ENCODE peak calls at places on chromosomes 16 and 17, in six cellular contexts. One of them, this sample, is unnamed.

GRCh38 chr17:1949754-1950153 is 75.4 kb downstream of the RTN4RL1 start:
- DNase-seq in small intestine: no peak
- DNase-seq in neural progenitor cell: no peak
- DNase-seq in H9: no peak
- DNase-seq in GM04504: no peak
- DNase-seq in AG08395: no peak
- DNase-seq in this sample: no peak

GRCh38 chr17:1736348-1737281 is 6.1 kb upstream of the SERPINF2 start:
- DNase-seq in neural progenitor cell: no peak
- DNase-seq in GM04504: no peak
- DNase-seq in H9: no peak
- DNase-seq in AG08395: peak; percentile 50
- DNase-seq in small intestine: peak; percentile 40
- DNase-seq in this sample: no peak

GRCh38 chr16:962901-963814 is 7.6 kb downstream of the LMF1 start:
- DNase-seq in H9: no peak
- DNase-seq in GM04504: no peak
- DNase-seq in neural progenitor cell: no peak
- DNase-seq in small intestine: no peak
- DNase-seq in AG08395: no peak
- DNase-seq in this sample: no peak

GRCh38 chr16:88747588-88748301 is 37.3 kb downstream of the PIEZO1 start:
- DNase-seq in AG08395: no peak
- DNase-seq in small intestine: peak; percentile 48
- DNase-seq in neural progenitor cell: no peak
- DNase-seq in H9: peak; percentile 83
- DNase-seq in GM04504: no peak
- DNase-seq in this sample: no peak

GRCh38 chr17:66925811-66926500 is 38.6 kb upstream of the CACNG4 start:
- DNase-seq in small intestine: no peak
- DNase-seq in AG08395: no peak
- DNase-seq in neural progenitor cell: peak; percentile 56
- DNase-seq in GM04504: no peak
- DNase-seq in H9: no peak
- DNase-seq in this sample: no peak

GRCh38 chr16:49464877-49465504 is 91.4 kb downstream of the C16orf78 start:
- DNase-seq in neural progenitor cell: peak; percentile 75
- DNase-seq in small intestine: no peak
- DNase-seq in GM04504: no peak
- DNase-seq in AG08395: no peak
- DNase-seq in H9: peak; percentile 73
- DNase-seq in this sample: no peak

GRCh38 chr17:10754861-10755591 is 25.2 kb upstream of the TMEM220 start:
- DNase-seq in GM04504: no peak
- DNase-seq in small intestine: no peak
- DNase-seq in AG08395: no peak
- DNase-seq in neural progenitor cell: peak; percentile 69
- DNase-seq in H9: peak; percentile 87
- DNase-seq in this sample: no peak

GRCh38 chr17:42034059-42034458 is 14.2 kb downstream of the NKIRAS2 start:
- DNase-seq in GM04504: no peak
- DNase-seq in H9: no peak
- DNase-seq in small intestine: no peak
- DNase-seq in neural progenitor cell: no peak
- DNase-seq in AG08395: no peak
- DNase-seq in this sample: no peak

GRCh38 chr16:68269793-68270192 is 5.5 kb downstream of the SLC7A6 start:
- DNase-seq in AG08395: no peak
- DNase-seq in neural progenitor cell: no peak
- DNase-seq in H9: no peak
- DNase-seq in small intestine: no peak
- DNase-seq in GM04504: no peak
- DNase-seq in this sample: no peak

GRCh38 chr17:40551874-40552768 is 13.2 kb downstream of the CCR7 start:
- DNase-seq in AG08395: peak; percentile 93
- DNase-seq in neural progenitor cell: no peak
- DNase-seq in H9: peak; percentile 24
- DNase-seq in GM04504: peak; percentile 96
- DNase-seq in small intestine: no peak
- DNase-seq in this sample: peak; percentile 68

GRCh38 chr16:13767215-13767614 is 152.7 kb upstream of the ERCC4 start:
- DNase-seq in AG08395: no peak
- DNase-seq in small intestine: no peak
- DNase-seq in GM04504: no peak
- DNase-seq in H9: no peak
- DNase-seq in neural progenitor cell: peak; percentile 69
- DNase-seq in this sample: no peak

GRCh38 chr16:85365120-85365519 is 248.0 kb upstream of the GSE1 start:
- DNase-seq in H9: peak; percentile 47
- DNase-seq in neural progenitor cell: no peak
- DNase-seq in small intestine: peak; percentile 54
- DNase-seq in GM04504: no peak
- DNase-seq in AG08395: no peak
- DNase-seq in this sample: no peak

GRCh38 chr17:76248013-76248782 is 7.9 kb upstream of the RNF157 start:
- DNase-seq in GM04504: no peak
- DNase-seq in H9: no peak
- DNase-seq in AG08395: no peak
- DNase-seq in small intestine: no peak
- DNase-seq in neural progenitor cell: no peak
- DNase-seq in this sample: no peak

GRCh38 chr17:50845260-50846147 is 10.1 kb downstream of the WFIKKN2 start:
- DNase-seq in small intestine: no peak
- DNase-seq in AG08395: peak; percentile 66
- DNase-seq in H9: peak; percentile 36
- DNase-seq in neural progenitor cell: no peak
- DNase-seq in GM04504: no peak
- DNase-seq in this sample: no peak

GRCh38 chr16:81431554-81432353 is 12.9 kb upstream of the CMIP start:
- DNase-seq in neural progenitor cell: peak; percentile 41
- DNase-seq in GM04504: peak; percentile 44
- DNase-seq in AG08395: peak; percentile 60
- DNase-seq in small intestine: no peak
- DNase-seq in H9: no peak
- DNase-seq in this sample: peak; percentile 15

GRCh38 chr17:29383687-29384086 is 6.5 kb upstream of the TAOK1 start:
- DNase-seq in H9: no peak
- DNase-seq in AG08395: peak; percentile 45
- DNase-seq in neural progenitor cell: no peak
- DNase-seq in small intestine: no peak
- DNase-seq in GM04504: no peak
- DNase-seq in this sample: peak; percentile 60

GRCh38 chr17:65261682-65262636 is 124.8 kb downstream of the RGS9 start:
- DNase-seq in GM04504: no peak
- DNase-seq in AG08395: peak; percentile 48
- DNase-seq in neural progenitor cell: no peak
- DNase-seq in small intestine: no peak
- DNase-seq in H9: no peak
- DNase-seq in this sample: no peak

GRCh38 chr16:85205747-85206471 is 93.6 kb upstream of the CIBAR2 start:
- DNase-seq in H9: no peak
- DNase-seq in AG08395: no peak
- DNase-seq in neural progenitor cell: no peak
- DNase-seq in GM04504: no peak
- DNase-seq in small intestine: peak; percentile 63
- DNase-seq in this sample: no peak

GRCh38 chr16:3158014-3158497 is 23.2 kb downstream of the ZNF213 start:
- DNase-seq in small intestine: peak; percentile 42
- DNase-seq in AG08395: no peak
- DNase-seq in H9: no peak
- DNase-seq in neural progenitor cell: peak; percentile 62
- DNase-seq in GM04504: no peak
- DNase-seq in this sample: no peak

GRCh38 chr17:45794840-45795239 is 10.7 kb downstream of the CRHR1 start:
- DNase-seq in AG08395: peak; percentile 31
- DNase-seq in small intestine: no peak
- DNase-seq in H9: peak; percentile 84
- DNase-seq in GM04504: no peak
- DNase-seq in neural progenitor cell: peak; percentile 56
- DNase-seq in this sample: no peak

GRCh38 chr17:73551756-73552155 is 92.5 kb downstream of the SDK2 start:
- DNase-seq in neural progenitor cell: no peak
- DNase-seq in GM04504: no peak
- DNase-seq in H9: peak; percentile 75
- DNase-seq in small intestine: no peak
- DNase-seq in AG08395: peak; percentile 59
- DNase-seq in this sample: no peak

GRCh38 chr16:66131156-66131807 is 235.2 kb upstream of the CDH5 start:
- DNase-seq in neural progenitor cell: no peak
- DNase-seq in H9: no peak
- DNase-seq in GM04504: no peak
- DNase-seq in AG08395: no peak
- DNase-seq in small intestine: no peak
- DNase-seq in this sample: peak; percentile 32

GRCh38 chr17:5711344-5711743 is 127.0 kb upstream of the NLRP1 start:
- DNase-seq in AG08395: no peak
- DNase-seq in neural progenitor cell: peak; percentile 82
- DNase-seq in small intestine: no peak
- DNase-seq in GM04504: no peak
- DNase-seq in H9: peak; percentile 17
- DNase-seq in this sample: no peak

GRCh38 chr17:79340771-79341528 is 266.3 kb downstream of the ENGASE start:
- DNase-seq in H9: no peak
- DNase-seq in GM04504: no peak
- DNase-seq in AG08395: no peak
- DNase-seq in neural progenitor cell: no peak
- DNase-seq in small intestine: no peak
- DNase-seq in this sample: no peak

GRCh38 chr16:85425061-85425662 is 188.0 kb upstream of the GSE1 start:
- DNase-seq in AG08395: no peak
- DNase-seq in small intestine: no peak
- DNase-seq in neural progenitor cell: peak; percentile 36
- DNase-seq in GM04504: no peak
- DNase-seq in H9: no peak
- DNase-seq in this sample: no peak

GRCh38 chr17:56125830-56126819 is 27.1 kb upstream of the ANKFN1 start:
- DNase-seq in GM04504: peak; percentile 40
- DNase-seq in small intestine: peak; percentile 58
- DNase-seq in AG08395: peak; percentile 52
- DNase-seq in neural progenitor cell: peak; percentile 68
- DNase-seq in H9: peak; percentile 59
- DNase-seq in this sample: peak; percentile 26

GRCh38 chr17:13885550-13885949 is 183.8 kb upstream of the COX10 start:
- DNase-seq in H9: no peak
- DNase-seq in AG08395: no peak
- DNase-seq in GM04504: no peak
- DNase-seq in small intestine: no peak
- DNase-seq in neural progenitor cell: no peak
- DNase-seq in this sample: no peak

GRCh38 chr16:85632709-85633437 is 19.8 kb downstream of the GSE1 start:
- DNase-seq in AG08395: no peak
- DNase-seq in neural progenitor cell: no peak
- DNase-seq in small intestine: no peak
- DNase-seq in GM04504: no peak
- DNase-seq in H9: no peak
- DNase-seq in this sample: no peak

GRCh38 chr16:12750554-12750918 is 53.2 kb downstream of the CPPED1 start:
- DNase-seq in H9: no peak
- DNase-seq in AG08395: no peak
- DNase-seq in small intestine: no peak
- DNase-seq in GM04504: no peak
- DNase-seq in neural progenitor cell: no peak
- DNase-seq in this sample: no peak

GRCh38 chr17:79798296-79799173 is 1.7 kb upstream of the CBX8 start:
- DNase-seq in GM04504: no peak
- DNase-seq in neural progenitor cell: peak; percentile 63
- DNase-seq in small intestine: no peak
- DNase-seq in H9: peak; percentile 68
- DNase-seq in AG08395: no peak
- DNase-seq in this sample: no peak

GRCh38 chr17:74394977-74395376 is 27.7 kb downstream of the GPR142 start:
- DNase-seq in GM04504: no peak
- DNase-seq in AG08395: no peak
- DNase-seq in small intestine: peak; percentile 84
- DNase-seq in H9: no peak
- DNase-seq in neural progenitor cell: no peak
- DNase-seq in this sample: no peak

GRCh38 chr16:89426736-89427525 is 63.4 kb downstream of the ANKRD11 start:
- DNase-seq in H9: no peak
- DNase-seq in AG08395: peak; percentile 35
- DNase-seq in neural progenitor cell: no peak
- DNase-seq in GM04504: no peak
- DNase-seq in small intestine: no peak
- DNase-seq in this sample: no peak

GRCh38 chr16:23160082-23160481 is 10.8 kb upstream of the USP31 start:
- DNase-seq in small intestine: no peak
- DNase-seq in neural progenitor cell: no peak
- DNase-seq in AG08395: no peak
- DNase-seq in H9: no peak
- DNase-seq in GM04504: no peak
- DNase-seq in this sample: no peak

GRCh38 chr16:85416267-85417109 is 196.6 kb upstream of the GSE1 start:
- DNase-seq in GM04504: no peak
- DNase-seq in small intestine: peak; percentile 71
- DNase-seq in neural progenitor cell: peak; percentile 63
- DNase-seq in AG08395: peak; percentile 52
- DNase-seq in H9: peak; percentile 82
- DNase-seq in this sample: no peak

GRCh38 chr16:72362972-72363371 is 191.0 kb upstream of the PMFBP1 start:
- DNase-seq in GM04504: no peak
- DNase-seq in H9: no peak
- DNase-seq in AG08395: no peak
- DNase-seq in small intestine: no peak
- DNase-seq in neural progenitor cell: no peak
- DNase-seq in this sample: no peak

GRCh38 chr17:79379700-79380099 is 231.2 kb downstream of the RBFOX3 start:
- DNase-seq in small intestine: no peak
- DNase-seq in GM04504: no peak
- DNase-seq in H9: no peak
- DNase-seq in neural progenitor cell: no peak
- DNase-seq in AG08395: no peak
- DNase-seq in this sample: no peak

GRCh38 chr16:69865701-69866100 is 85.4 kb upstream of the CLEC18A start:
- DNase-seq in GM04504: peak; percentile 15
- DNase-seq in neural progenitor cell: peak; percentile 44
- DNase-seq in small intestine: no peak
- DNase-seq in AG08395: peak; percentile 45
- DNase-seq in H9: no peak
- DNase-seq in this sample: no peak

GRCh38 chr17:51258756-51259573 is 884 bp downstream of the MBTD1 start:
- DNase-seq in AG08395: no peak
- DNase-seq in H9: peak; percentile 61
- DNase-seq in neural progenitor cell: no peak
- DNase-seq in GM04504: no peak
- DNase-seq in small intestine: peak; percentile 16
- DNase-seq in this sample: no peak

GRCh38 chr17:1787301-1787902 is 25.5 kb downstream of the SERPINF1 start:
- DNase-seq in small intestine: peak; percentile 99
- DNase-seq in GM04504: peak; percentile 89
- DNase-seq in AG08395: peak; percentile 95
- DNase-seq in neural progenitor cell: no peak
- DNase-seq in H9: no peak
- DNase-seq in this sample: peak; percentile 89

GRCh38 chr16:86930001-86930400 is 351.7 kb downstream of the FOXL1 start:
- DNase-seq in AG08395: no peak
- DNase-seq in GM04504: no peak
- DNase-seq in small intestine: no peak
- DNase-seq in neural progenitor cell: no peak
- DNase-seq in H9: no peak
- DNase-seq in this sample: no peak

This sample was measured in HS-5.